ENCODE peak calls at places on chromosomes 12 and 14, in nine cellular contexts. K is GM23248; W is cardiac muscle cell; R is Karpas-422; E is effector memory CD4-positive, alpha-beta T cell; P is upper lobe of right lung; G is tibial nerve; U is astrocyte; N is ovary. S is an unnamed sample. For H3K27me3, the result is how much of the 10 kb centered on the place peaks cover.

GRCh38 chr12:103779410-103780092 is 61.5 kb downstream of the NT5DC3 start:
- DNase-seq in K (peak), W (peak), R (no peak), E (no peak), P (no peak), G (no peak), U (peak), N (no peak), S (no peak)

GRCh38 chr12:73998894-73999293 is 538.7 kb upstream of the ATXN7L3B start:
- DNase-seq in K (no peak), W (no peak), R (no peak), E (no peak), P (no peak), G (no peak), U (no peak), N (no peak), S (no peak)

GRCh38 chr14:70882771-70883492 is 24.3 kb upstream of the PCNX1 start:
- DNase-seq in K (peak), W (peak), R (no peak), E (no peak), P (no peak), G (no peak), U (peak), N (no peak), S (peak)

GRCh38 chr12:113152835-113153814 is 3.6 kb downstream of the CFAP73 start:
- DNase-seq in K (peak), W (peak), R (peak), E (peak), P (peak), G (peak), U (peak), N (peak), S (peak)

GRCh38 chr12:129719426-129719825 is 184.4 kb downstream of the TMEM132D start:
- DNase-seq in K (no peak), W (no peak), R (no peak), E (no peak), P (no peak), G (no peak), U (peak), N (no peak), S (no peak)

GRCh38 chr14:76715102-76715926 is 46.0 kb upstream of the VASH1 start:
- DNase-seq in K (peak), W (peak), R (no peak), E (no peak), P (no peak), G (no peak), U (no peak), N (no peak), S (peak)

GRCh38 chr14:100664841-100665425 is 61.8 kb upstream of the DLK1 start:
- DNase-seq in K (peak), W (peak), R (no peak), E (no peak), P (no peak), G (no peak), U (peak), N (peak), S (no peak)

GRCh38 chr12:71594214-71594948 is 69.3 kb downstream of the ZFC3H1 start:
- DNase-seq in K (peak), W (peak), R (no peak), E (no peak), P (no peak), G (peak), U (no peak), N (no peak), S (no peak)

GRCh38 chr14:93033983-93034670 is 81.6 kb downstream of the ITPK1 start:
- DNase-seq in K (no peak), W (no peak), R (peak), E (no peak), P (no peak), G (no peak), U (no peak), N (no peak), S (no peak)

GRCh38 chr12:22473212-22473611 is 71.1 kb downstream of the C2CD5 start:
- DNase-seq in K (no peak), W (no peak), R (no peak), E (no peak), P (no peak), G (no peak), U (no peak), N (no peak), S (no peak)

GRCh38 chr14:22370084-22370847 is 218.8 kb downstream of the DAD1 start:
- DNase-seq in K (peak), W (peak), R (no peak), E (no peak), P (peak), G (no peak), U (peak), N (no peak), S (peak)

GRCh38 chr12:129298921-129299320 is 445.6 kb downstream of the GLT1D1 start:
- DNase-seq in K (no peak), W (no peak), R (no peak), E (no peak), P (no peak), G (no peak), U (peak), N (no peak), S (no peak)

GRCh38 chr14:85263916-85264315 is 266.0 kb upstream of the FLRT2 start:
- DNase-seq in K (no peak), W (no peak), R (no peak), E (no peak), P (no peak), G (no peak), U (no peak), N (no peak), S (no peak)

GRCh38 chr12:15982921-15983320 is 71.8 kb downstream of the DERA start:
- DNase-seq in K (peak), W (no peak), R (no peak), E (no peak), P (no peak), G (no peak), U (no peak), N (no peak), S (no peak)

GRCh38 chr14:50366115-50366514 is 30.6 kb downstream of the CDKL1 start:
- DNase-seq in K (peak), W (no peak), R (no peak), E (no peak), P (no peak), G (no peak), U (no peak), N (no peak), S (no peak)

GRCh38 chr14:99689266-99690236 is 5.5 kb downstream of the CYP46A1 start:
- DNase-seq in K (no peak), W (no peak), R (no peak), E (no peak), P (no peak), G (no peak), U (no peak), N (peak), S (no peak)

GRCh38 chr12:100404769-100405407 is 48.0 kb downstream of the SLC17A8 start:
- DNase-seq in K (peak), W (peak), R (peak), E (no peak), P (no peak), G (no peak), U (no peak), N (no peak), S (peak)

GRCh38 chr14:31449136-31449535 is 8.2 kb downstream of the DTD2 start:
- DNase-seq in K (no peak), W (no peak), R (no peak), E (no peak), P (no peak), G (no peak), U (no peak), N (no peak), S (no peak)

GRCh38 chr14:76920572-76921175 is 94.5 kb downstream of the LRRC74A start:
- DNase-seq in K (peak), W (peak), R (peak), E (no peak), P (no peak), G (no peak), U (peak), N (no peak), S (no peak)

GRCh38 chr14:59360923-59361794 is 104.0 kb downstream of the GPR135 start:
- DNase-seq in K (peak), W (peak), R (peak), E (no peak), P (peak), G (peak), U (peak), N (peak), S (peak)

GRCh38 chr14:59148334-59148900 is 40.0 kb upstream of the DAAM1 start:
- DNase-seq in K (no peak), W (no peak), R (peak), E (no peak), P (no peak), G (no peak), U (no peak), N (no peak), S (no peak)

GRCh38 chr12:61891632-61892031 is 368.6 kb upstream of the USP15 start:
- DNase-seq in K (peak), W (no peak), R (no peak), E (no peak), P (no peak), G (no peak), U (no peak), N (no peak), S (no peak)

GRCh38 chr12:108614639-108615038 is 16.8 kb upstream of the TMEM119 start:
- DNase-seq in K (no peak), W (no peak), R (no peak), E (no peak), P (no peak), G (no peak), U (no peak), N (no peak), S (no peak)
- H3K4me3 ChIP-seq in K (no peak), W (no peak), R (no peak), E (no peak), P (no peak), G (no peak), U (no peak), N (no peak), S (no peak)

DNA sequence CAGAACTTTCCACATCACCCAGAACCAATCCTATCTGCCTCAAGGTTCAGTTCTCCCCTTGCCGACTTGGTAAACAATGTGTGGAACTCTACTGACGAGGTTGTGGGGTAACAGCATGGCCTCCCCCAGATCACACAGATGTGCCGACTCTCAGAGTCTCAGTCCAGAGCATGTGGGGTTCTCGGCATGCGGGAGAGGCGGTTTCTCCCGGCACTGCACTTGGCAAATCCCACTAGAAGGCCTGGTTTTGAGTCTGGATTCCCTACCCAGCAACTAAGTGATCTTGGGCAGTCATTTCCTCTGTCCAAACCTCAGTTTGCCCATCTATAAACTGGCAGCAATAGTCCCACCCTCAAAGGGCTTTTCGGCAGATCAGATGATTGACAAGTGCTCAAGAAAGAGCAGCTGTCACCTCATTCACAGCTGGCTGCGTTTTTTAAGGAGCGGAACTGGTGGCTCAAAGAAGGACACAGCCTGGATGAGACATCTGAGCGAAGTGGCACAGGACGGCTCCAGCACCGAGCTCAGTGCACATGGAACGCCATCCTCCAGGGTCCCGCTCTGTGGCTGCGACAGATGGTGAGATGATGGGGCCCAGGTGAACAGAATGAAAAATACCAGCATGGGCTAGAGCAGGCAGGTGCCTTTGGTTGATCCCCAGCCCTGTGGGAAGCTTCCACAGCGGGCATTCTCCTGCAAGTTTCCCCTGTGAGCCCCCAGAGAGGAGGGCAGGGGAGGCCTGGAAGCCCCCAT is 7.3 kb downstream of the TESC start:
- DNase-seq in K (no peak), W (no peak), R (no peak), E (no peak), P (no peak), G (no peak), U (no peak), N (no peak), S (no peak)
- H3K27me3 ChIP-seq in K (half or more), W (under half), R (under half), E (under half), P (under half), G (under half), U (under half), N (under half), S (under half)

DNA sequence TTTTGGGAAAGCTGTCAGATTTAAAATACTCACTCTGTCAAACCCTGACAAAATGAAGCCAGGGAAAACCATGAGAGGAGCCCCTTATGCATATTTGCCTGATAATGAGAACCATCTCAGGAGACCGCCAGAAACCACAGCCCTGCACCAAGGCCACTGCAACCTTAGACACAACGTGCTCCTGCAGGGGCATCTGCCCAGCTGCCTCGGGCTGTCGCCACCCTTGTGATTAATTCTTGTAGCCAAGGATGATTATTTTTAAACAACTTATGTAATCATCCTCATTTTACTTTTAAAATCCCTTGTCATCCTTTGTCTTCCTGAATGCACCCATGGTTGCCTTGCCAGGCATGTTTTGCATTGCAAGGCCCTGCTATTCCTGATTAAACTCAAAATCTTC is 766.5 kb upstream of the TMEM132C start:
- DNase-seq in K (no peak), W (no peak), R (no peak), E (no peak), P (no peak), G (no peak), U (no peak), N (no peak), S (no peak)
- H3K4me3 ChIP-seq in K (no peak), W (no peak), R (no peak), E (no peak), P (no peak), G (no peak), U (no peak), N (no peak), S (no peak)

DNA sequence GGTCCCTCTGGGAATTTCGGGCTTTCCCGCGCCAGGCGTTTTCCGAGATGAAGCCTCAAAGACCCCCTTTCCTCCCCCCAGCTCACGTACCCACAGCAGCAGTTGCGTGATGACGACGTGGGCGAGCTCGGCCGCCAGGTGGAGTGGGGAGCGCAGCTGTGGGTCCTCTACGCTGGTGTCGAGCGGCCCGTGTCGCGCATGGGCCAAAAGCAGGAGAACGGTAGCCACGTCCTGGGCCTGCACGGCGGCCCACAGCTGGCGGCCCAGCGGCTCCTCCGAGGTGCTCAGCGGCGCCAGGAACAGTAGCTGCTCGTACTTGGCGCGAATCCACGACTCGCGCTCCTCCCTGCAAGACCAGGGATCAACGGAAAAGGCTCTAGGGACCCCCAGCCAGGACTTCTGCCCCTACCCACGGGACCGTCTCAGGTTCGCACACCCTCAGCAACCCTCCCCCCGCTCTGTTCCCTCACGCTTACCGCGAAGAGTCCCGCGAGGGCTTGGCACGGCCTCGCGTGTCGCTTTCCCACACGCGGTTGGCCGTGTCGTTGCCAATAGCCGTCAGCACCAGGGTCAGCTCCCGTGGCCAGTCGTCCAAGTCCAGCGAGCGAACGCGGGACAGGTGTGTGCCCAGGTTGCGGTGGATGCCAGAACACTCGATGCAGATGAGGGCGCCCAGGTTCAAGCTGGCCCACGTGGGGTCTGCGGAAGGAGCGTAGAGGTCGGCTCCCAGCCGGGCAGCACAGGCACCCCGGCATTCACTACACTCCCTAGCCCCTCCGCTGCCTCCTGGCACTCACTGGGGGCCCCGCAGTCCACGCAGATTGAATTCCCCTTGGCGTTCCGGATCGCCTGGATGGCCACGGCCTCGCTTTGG is 11.4 kb downstream of the AGAP2 start:
- DNase-seq in K (peak), W (peak), R (no peak), E (no peak), P (peak), G (no peak), U (peak), N (peak), S (no peak)
- H3K27me3 ChIP-seq in K (under half), W (half or more), R (under half), E (under half), P (under half), G (under half), U (under half), N (under half), S (under half)

GRCh38 chr14:32710351-32711102 is 228.2 kb upstream of the NPAS3 start:
- DNase-seq in K (peak), W (peak), R (no peak), E (no peak), P (no peak), G (no peak), U (peak), N (no peak), S (peak)
- H3K4me3 ChIP-seq in K (peak), W (no peak), R (no peak), E (no peak), P (no peak), G (peak), U (no peak), N (no peak), S (no peak)

DNA sequence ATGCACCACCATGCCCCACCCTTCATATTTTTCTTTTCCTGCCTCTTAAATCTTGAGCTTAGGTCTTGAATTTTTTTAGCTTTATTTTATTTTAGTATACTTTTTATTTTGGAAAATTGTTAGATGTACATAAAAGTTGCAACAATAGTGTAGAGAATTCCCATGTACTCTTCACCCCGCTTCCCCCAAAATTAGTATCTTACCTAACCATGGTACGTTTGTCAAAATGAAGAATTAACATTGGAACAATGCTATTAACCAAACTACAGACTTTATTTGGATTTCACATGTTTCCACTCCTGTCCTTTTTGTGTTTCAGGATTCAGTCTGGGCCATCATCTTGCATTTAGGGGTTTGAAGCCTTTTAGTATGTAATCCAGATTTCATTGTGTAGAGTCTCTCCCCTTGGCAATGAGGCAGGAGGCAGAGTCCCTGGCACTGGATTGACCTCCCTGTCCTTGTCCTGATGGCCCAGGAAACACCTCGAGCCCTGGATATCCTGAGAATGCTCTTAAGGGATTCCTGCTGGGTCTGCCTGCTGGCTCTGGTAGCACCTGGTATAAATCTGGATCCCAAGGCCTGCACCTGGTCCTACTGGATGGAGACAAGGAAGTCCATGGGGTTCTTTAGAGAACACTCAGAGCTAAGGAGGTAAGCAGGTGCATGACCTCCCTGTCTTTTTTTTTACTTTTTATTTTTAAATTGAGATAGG is 19.9 kb upstream of the CTDSP2 start:
- DNase-seq in K (no peak), W (no peak), R (no peak), E (no peak), P (no peak), G (no peak), U (no peak), N (no peak), S (no peak)
- H3K27me3 ChIP-seq in K (under half), W (under half), R (under half), E (under half), P (under half), G (under half), U (under half), N (under half), S (under half)

GRCh38 chr14:101824339-101824727 is 62.8 kb downstream of the PPP2R5C start:
- DNase-seq in K (peak), W (no peak), R (peak), E (no peak), P (no peak), G (no peak), U (no peak), N (no peak), S (peak)
- H3K4me3 ChIP-seq in K (no peak), W (no peak), R (peak), E (peak), P (peak), G (peak), U (no peak), N (peak), S (no peak)

DNA sequence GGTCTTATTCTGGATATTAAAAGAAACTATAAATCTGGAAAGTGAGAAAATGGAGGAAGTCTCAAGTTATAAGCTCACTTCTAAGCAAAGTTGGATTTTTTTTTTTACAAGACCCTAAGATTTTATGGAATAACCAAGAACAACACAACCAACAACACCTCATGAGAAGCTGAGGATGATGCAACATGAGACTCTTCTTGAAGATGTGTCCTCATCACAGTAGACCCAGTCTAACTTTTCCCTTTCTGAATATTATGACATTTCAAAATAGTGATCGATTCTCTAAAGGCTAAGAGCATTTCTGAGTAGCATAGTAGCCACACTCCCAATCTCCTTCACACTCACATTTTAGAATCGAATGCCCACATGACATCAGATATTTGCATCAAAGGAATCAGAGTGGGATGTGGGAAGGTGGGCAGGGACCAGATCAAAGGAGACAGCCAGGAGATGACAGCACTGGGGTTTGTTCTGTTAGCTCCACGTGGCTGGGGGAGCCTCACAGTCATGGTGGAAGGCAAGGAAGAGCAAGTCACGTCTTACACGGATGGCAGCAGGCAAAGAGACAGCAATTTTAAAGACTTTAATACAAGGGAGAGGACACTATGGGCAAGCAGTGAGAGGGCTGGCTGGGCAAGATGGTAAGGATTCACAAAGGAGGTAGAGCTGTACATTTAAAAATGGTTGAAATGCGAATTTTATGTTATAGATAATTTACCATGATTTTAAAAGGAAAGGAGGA is 90.7 kb upstream of the MYL2 start:
- DNase-seq in K (no peak), W (no peak), R (no peak), E (no peak), P (no peak), G (no peak), U (no peak), N (no peak), S (no peak)
- H3K27me3 ChIP-seq in K (under half), W (under half), R (under half), E (under half), P (under half), G (under half), U (under half), N (under half), S (under half)